ENCODE peak calls at places on chromosome 21, in eight cellular contexts. W is HCT116, Q is GM23338, Z is tibial nerve, A is heart left ventricle, X is IMR-90, U is fibroblast of lung, H is stomach. Y is an unnamed sample. For H3K27me3, the result is how much of the 10 kb centered on the place peaks cover.

GRCh38 chr21:14737922-14738321 is 191.8 kb upstream of the SAMSN1 start:
- DNase-seq in Q (peak), Z (peak), X (peak), A (peak), W (peak), H (peak), U (peak), Y (peak)

GRCh38 chr21:38479641-38480515 is 18.4 kb downstream of the ERG start:
- DNase-seq in H (no peak), Z (no peak), Q (no peak), W (no peak), X (no peak), U (no peak), A (no peak), Y (no peak)

GRCh38 chr21:15514073-15514946 is 215.5 kb upstream of the USP25 start:
- DNase-seq in U (no peak), X (no peak), Z (no peak), W (no peak), Q (no peak), H (no peak), A (no peak), Y (peak)

GRCh38 chr21:31184462-31184861 is 146.2 kb upstream of the KRTAP19-8 start:
- DNase-seq in X (no peak), Z (no peak), U (no peak), H (no peak), Q (no peak), A (no peak), W (no peak), Y (no peak)

GRCh38 chr21:38223893-38224540 is 32.8 kb upstream of the KCNJ15 start:
- DNase-seq in Q (peak), U (peak), X (peak), H (no peak), A (no peak), W (peak), Z (no peak), Y (no peak)

GRCh38 chr21:45465105-45465504 is 60.1 kb downstream of the COL18A1 start:
- DNase-seq in Z (no peak), X (no peak), W (no peak), A (no peak), H (no peak), U (no peak), Q (no peak), Y (no peak)

GRCh38 chr21:25660233-25660632 is 21.2 kb downstream of the JAM2 start:
- DNase-seq in A (no peak), U (no peak), W (no peak), Q (no peak), Z (no peak), X (no peak), H (no peak), Y (no peak)

GRCh38 chr21:45857761-45858160 is 123.8 kb upstream of the COL6A1 start:
- DNase-seq in W (no peak), U (no peak), X (no peak), A (no peak), Z (no peak), Q (no peak), H (peak), Y (no peak)

GRCh38 chr21:46184625-46185555 is 631 bp upstream of the SPATC1L start:
- DNase-seq in U (peak), Q (peak), W (peak), X (peak), A (peak), Z (peak), H (peak), Y (peak)

GRCh38 chr21:45289655-45290515 is 2.2 kb upstream of the POFUT2 start:
- DNase-seq in Q (peak), W (peak), U (peak), Z (no peak), X (peak), H (peak), A (no peak), Y (no peak)

GRCh38 chr21:31514598-31514997 is 144.9 kb upstream of the SOD1 start:
- DNase-seq in W (no peak), U (no peak), Q (peak), A (no peak), Z (peak), X (no peak), H (no peak), Y (peak)

GRCh38 chr21:45863267-45863666 is 118.3 kb upstream of the COL6A1 start:
- DNase-seq in A (no peak), X (no peak), H (no peak), U (no peak), Z (no peak), Q (no peak), W (no peak), Y (no peak)

GRCh38 chr21:45536301-45537081 is 5.7 kb downstream of the SLC19A1 start:
- DNase-seq in U (no peak), X (no peak), H (peak), Z (no peak), Q (no peak), W (no peak), A (no peak), Y (no peak)

GRCh38 chr21:25126564-25126963 is 480.7 kb downstream of the MRPL39 start:
- DNase-seq in H (no peak), Z (no peak), U (no peak), X (no peak), W (no peak), A (no peak), Q (no peak), Y (no peak)

GRCh38 chr21:17560377-17560776 is 47.5 kb downstream of the CXADR start:
- DNase-seq in Q (no peak), W (no peak), A (no peak), X (peak), U (no peak), Z (no peak), H (no peak), Y (no peak)

GRCh38 chr21:16196521-16197208 is 466.9 kb downstream of the USP25 start:
- DNase-seq in X (no peak), H (no peak), W (no peak), A (no peak), Z (no peak), U (peak), Q (no peak), Y (no peak)

GRCh38 chr21:45269861-45270260 is 17.8 kb downstream of the POFUT2 start:
- DNase-seq in U (no peak), Q (no peak), X (no peak), W (no peak), Z (no peak), H (peak), A (no peak), Y (no peak)

GRCh38 chr21:45540601-45540970 is 1.7 kb downstream of the SLC19A1 start:
- DNase-seq in W (no peak), Z (no peak), A (no peak), H (peak), Q (no peak), U (no peak), X (no peak), Y (no peak)

GRCh38 chr21:44920694-44921604 is at the start of gene ITGB2:
- DNase-seq in W (no peak), U (no peak), Z (no peak), X (no peak), A (no peak), H (peak), Q (peak), Y (no peak)

GRCh38 chr21:26769613-26770188 is 75.5 kb downstream of the ADAMTS1 start:
- DNase-seq in Z (peak), A (no peak), H (no peak), Q (peak), U (peak), W (no peak), X (peak), Y (no peak)

GRCh38 chr21:43281661-43282357 is 113.0 kb downstream of the CRYAA start:
- DNase-seq in U (no peak), Z (no peak), A (no peak), H (no peak), W (no peak), X (no peak), Q (no peak), Y (no peak)

GRCh38 chr21:45010096-45010495 is 64.3 kb upstream of the ADARB1 start:
- DNase-seq in A (no peak), W (no peak), Z (no peak), H (no peak), U (no peak), Q (no peak), X (no peak), Y (no peak)

GRCh38 chr21:14712121-14712520 is 166.0 kb upstream of the SAMSN1 start:
- DNase-seq in W (no peak), Q (no peak), U (no peak), H (no peak), A (no peak), X (no peak), Z (no peak), Y (no peak)

GRCh38 chr21:28152729-28153128 is 839.9 kb downstream of the LTN1 start:
- DNase-seq in X (peak), W (no peak), Q (no peak), H (no peak), Z (no peak), A (no peak), U (peak), Y (no peak)

GRCh38 chr21:44353200-44353970 is at the start of gene TRPM2:
- DNase-seq in Z (peak), X (no peak), W (no peak), U (peak), A (peak), H (peak), Q (no peak), Y (peak)

GRCh38 chr21:22076471-22076870 is 1078.3 kb downstream of the NCAM2 start:
- DNase-seq in Q (peak), W (no peak), A (no peak), H (no peak), X (no peak), U (no peak), Z (no peak), Y (no peak)

GRCh38 chr21:31180256-31181088 is 142.2 kb upstream of the KRTAP19-8 start:
- DNase-seq in Q (peak), W (peak), A (no peak), X (peak), U (peak), Z (peak), H (no peak), Y (peak)

GRCh38 chr21:46083271-46084040 is 14.5 kb upstream of the COL6A2 start:
- DNase-seq in Z (no peak), H (no peak), Q (no peak), W (no peak), A (no peak), U (peak), X (no peak), Y (no peak)

GRCh38 chr21:16572032-16572431 is 842.2 kb downstream of the USP25 start:
- DNase-seq in A (no peak), U (no peak), Z (no peak), H (no peak), W (no peak), Q (no peak), X (peak), Y (no peak)

GRCh38 chr21:39673163-39673562 is 60.4 kb downstream of the B3GALT5 start:
- DNase-seq in Z (no peak), W (no peak), H (no peak), Q (no peak), X (no peak), A (no peak), U (no peak), Y (no peak)

GRCh38 chr21:39673736-39674135 is 61.0 kb downstream of the B3GALT5 start:
- DNase-seq in Z (no peak), X (no peak), W (no peak), H (no peak), A (no peak), Q (no peak), U (no peak), Y (peak)

GRCh38 chr21:39669976-39670671 is 57.4 kb downstream of the B3GALT5 start:
- DNase-seq in H (no peak), Z (no peak), X (no peak), Q (no peak), A (no peak), U (no peak), W (no peak), Y (peak)

GRCh38 chr21:39670741-39671140 is 58.0 kb downstream of the B3GALT5 start:
- DNase-seq in H (no peak), X (no peak), U (no peak), A (no peak), Z (no peak), W (no peak), Q (no peak), Y (no peak)

DNA sequence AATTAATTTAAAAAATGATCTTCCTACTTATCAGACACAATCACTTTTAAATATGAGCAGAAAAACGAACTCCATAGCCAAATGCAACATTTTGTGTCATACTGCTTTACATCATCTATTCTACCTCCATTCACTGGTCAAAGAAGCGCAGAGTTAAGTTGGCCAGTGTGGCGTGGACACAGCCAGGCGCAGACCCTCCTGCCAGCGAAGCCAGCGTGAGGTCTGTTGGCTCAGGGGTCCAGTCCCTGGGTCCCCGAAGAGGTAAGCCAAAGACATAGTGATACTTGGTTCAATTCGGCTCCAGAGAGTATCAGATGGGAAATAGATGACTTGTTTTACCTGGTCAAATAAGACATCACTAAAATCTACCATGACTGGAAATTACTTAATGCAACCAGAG is 59.2 kb downstream of the B3GALT5 start:
- DNase-seq in X (no peak), U (no peak), Q (no peak), H (no peak), W (no peak), A (no peak), Z (no peak), Y (no peak)
- H3K27me3 ChIP-seq in X (under half), U (under half), Q (under half), H (under half), W (under half), A (under half), Z (under half), Y (under half)

GRCh38 chr21:36551731-36552457 is 72.0 kb upstream of the CLDN14 start:
- DNase-seq in U (peak), Z (no peak), X (peak), W (no peak), H (no peak), A (no peak), Q (no peak), Y (no peak)

GRCh38 chr21:36553406-36553805 is 73.5 kb upstream of the CLDN14 start:
- DNase-seq in A (no peak), X (no peak), H (no peak), Z (no peak), Q (no peak), W (no peak), U (no peak), Y (no peak)

GRCh38 chr21:36555199-36555598 is 75.3 kb upstream of the CLDN14 start:
- DNase-seq in Z (no peak), H (no peak), A (no peak), U (no peak), X (no peak), W (no peak), Q (no peak), Y (no peak)

GRCh38 chr21:36552458-36552800 is 72.5 kb upstream of the CLDN14 start:
- DNase-seq in Q (no peak), U (no peak), H (no peak), A (no peak), Z (no peak), X (no peak), W (no peak), Y (no peak)

GRCh38 chr21:36554411-36555157 is 74.7 kb upstream of the CLDN14 start:
- DNase-seq in A (no peak), H (no peak), X (no peak), Z (no peak), U (no peak), W (no peak), Q (peak), Y (no peak)
- H3K27me3 ChIP-seq in A (under half), H (under half), X (under half), Z (under half), U (under half), W (under half), Q (under half), Y (under half)

GRCh38 chr21:36478207-36478701 is 1.7 kb downstream of the CLDN14 start:
- DNase-seq in H (no peak), Q (no peak), Z (no peak), A (no peak), W (no peak), U (peak), X (peak), Y (no peak)
- H3K27me3 ChIP-seq in H (under half), Q (under half), Z (under half), A (under half), W (under half), U (under half), X (under half), Y (under half)

DNA sequence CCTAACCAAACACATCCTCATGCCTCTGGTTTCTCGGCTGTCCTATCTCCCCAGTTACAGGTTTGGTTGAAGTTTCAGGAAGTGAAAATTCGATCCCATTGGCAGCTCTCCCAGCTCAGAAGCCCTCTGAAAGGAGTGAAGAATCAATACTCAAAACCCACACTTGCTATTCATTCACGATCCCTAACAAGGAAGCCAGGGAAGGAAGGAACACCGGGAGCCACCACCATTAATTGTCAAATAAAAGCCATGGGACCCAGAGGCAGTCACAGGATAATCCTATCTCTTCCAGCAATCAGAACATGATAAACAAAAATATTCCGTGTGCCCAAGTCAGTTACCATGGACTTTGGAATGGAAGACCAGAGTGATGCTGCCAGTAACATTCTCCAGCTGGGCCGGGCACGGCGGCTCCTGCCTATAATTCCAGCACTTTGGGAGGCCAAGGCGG is 7.0 kb downstream of the TMPRSS2 start:
- DNase-seq in A (no peak), U (no peak), H (peak), Q (no peak), W (no peak), Z (no peak), X (no peak), Y (peak)
- H3K27me3 ChIP-seq in A (under half), U (under half), H (under half), Q (under half), W (under half), Z (under half), X (under half), Y (under half)

DNA sequence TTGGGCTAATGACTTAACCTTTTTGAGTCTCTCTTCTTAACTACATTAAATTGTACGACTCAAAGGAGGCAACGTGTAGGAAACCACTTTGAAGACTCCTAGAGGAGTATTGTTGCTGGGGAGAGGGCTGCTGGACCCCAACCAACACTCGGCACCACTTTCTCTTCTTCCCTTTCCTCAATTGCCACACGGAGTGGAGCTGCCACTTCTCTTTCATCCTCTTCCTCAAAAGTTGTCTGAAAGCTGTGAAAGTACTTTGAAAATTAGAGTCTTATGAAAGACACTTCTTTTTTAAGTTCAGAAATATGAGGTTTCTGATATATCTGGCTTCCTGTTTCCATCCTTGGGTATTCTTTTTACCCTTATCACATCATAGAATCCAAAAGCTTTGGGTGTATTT is 59.5 kb downstream of the MRPS6 start:
- DNase-seq in W (no peak), Z (no peak), U (no peak), Q (no peak), H (no peak), A (no peak), X (no peak), Y (no peak)
- H3K27me3 ChIP-seq in W (under half), Z (under half), U (under half), Q (under half), H (under half), A (under half), X (under half), Y (under half)

GRCh38 chr21:41613421-41613998 is 105.6 kb upstream of the TMPRSS2 start:
- DNase-seq in X (no peak), H (no peak), U (no peak), A (no peak), Z (no peak), W (no peak), Q (no peak), Y (no peak)
- H3K27me3 ChIP-seq in X (under half), H (under half), U (under half), A (under half), Z (under half), W (under half), Q (under half), Y (under half)

GRCh38 chr21:33031562-33031961 is 5.8 kb downstream of the OLIG2 start:
- DNase-seq in W (no peak), U (no peak), Q (no peak), A (no peak), X (no peak), H (no peak), Z (no peak), Y (peak)

GRCh38 chr21:33032434-33033047 is 6.8 kb downstream of the OLIG2 start:
- DNase-seq in W (no peak), Q (no peak), X (no peak), H (no peak), Z (no peak), A (no peak), U (no peak), Y (no peak)

GRCh38 chr21:33035147-33035546 is 9.4 kb downstream of the OLIG2 start:
- DNase-seq in Q (no peak), A (no peak), W (no peak), H (no peak), U (no peak), X (no peak), Z (no peak), Y (no peak)

GRCh38 chr21:33033961-33034413 is 8.3 kb downstream of the OLIG2 start:
- DNase-seq in H (no peak), Z (no peak), W (no peak), Q (no peak), X (no peak), A (no peak), U (no peak), Y (no peak)

DNA sequence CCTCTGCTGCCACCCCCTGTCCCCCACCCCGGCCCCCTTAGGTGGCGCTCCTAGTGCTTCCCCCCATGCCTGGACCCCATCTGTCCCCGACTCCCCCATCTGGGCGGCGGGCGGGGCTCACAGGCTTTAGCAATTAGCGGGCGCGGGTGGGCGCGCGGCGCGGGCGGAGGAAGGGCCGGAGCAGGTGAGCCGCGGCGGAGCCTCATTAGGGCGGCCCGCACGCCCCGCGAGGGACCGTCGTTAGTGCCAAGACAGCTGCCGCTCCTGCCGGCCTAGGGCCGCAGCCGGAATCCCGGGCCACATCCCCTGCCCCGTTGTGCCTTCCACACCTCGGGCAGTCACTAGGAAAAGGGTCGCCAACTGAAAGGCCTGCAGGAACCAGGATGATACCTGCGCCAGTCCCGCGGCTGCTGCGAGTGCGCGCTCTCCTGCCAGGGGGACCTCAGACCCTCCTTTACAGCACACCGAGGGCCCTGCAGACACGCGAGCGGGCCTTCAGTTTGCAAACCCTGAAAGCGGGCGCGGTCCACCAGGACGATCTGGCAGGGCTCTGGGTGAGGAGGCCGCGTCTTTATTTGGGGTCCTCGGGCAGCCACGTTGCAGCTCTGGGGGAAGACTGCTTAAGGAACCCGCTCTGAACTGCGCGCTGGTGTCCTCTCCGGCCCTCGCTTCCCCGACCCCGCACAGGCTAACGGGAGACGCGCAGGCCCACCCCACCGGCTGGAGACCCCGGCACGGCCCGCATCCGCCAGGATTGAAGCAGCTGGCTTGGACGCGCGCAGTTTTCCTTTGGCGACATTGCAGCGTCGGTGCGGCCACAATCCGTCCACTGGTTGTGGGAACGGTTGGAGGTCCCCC is 7.6 kb downstream of the OLIG2 start:
- DNase-seq in U (no peak), H (no peak), Q (peak), W (no peak), Z (no peak), X (no peak), A (no peak), Y (no peak)
- H3K27me3 ChIP-seq in U (half or more), H (half or more), Q (half or more), W (under half), Z (under half), X (half or more), A (half or more), Y (half or more)